ENCODE peak calls at places on chromosomes 7 and 10, in nine cellular contexts. R is cardiac muscle cell; P is HepG2; H is CD4-positive, alpha-beta T cell; N is upper lobe of right lung; A is psoas muscle; S is SJSA1; U is right atrium auricular region; W is WERI-Rb-1. J is an unnamed sample. For H3K9me3, the result is how much of the 10 kb centered on the place peaks cover.

GRCh38 chr10:115948415-115948814 is 324.6 kb downstream of the GFRA1 start:
- DNase-seq in R (no peak), P (no peak), H (no peak), N (no peak), A (no peak), S (peak), U (no peak), W (no peak), J (no peak)

GRCh38 chr10:5583525-5584175 is 58.9 kb downstream of the CALML3 start:
- DNase-seq in R (peak), P (no peak), H (no peak), N (peak), A (no peak), S (no peak), U (no peak), W (no peak), J (no peak)

GRCh38 chr7:75599244-75599771 is 107.2 kb downstream of the SPDYE5 start:
- DNase-seq in R (no peak), P (no peak), H (no peak), N (no peak), A (no peak), S (no peak), U (no peak), W (no peak), J (no peak)

GRCh38 chr7:141645188-141645587 is 56.8 kb downstream of the DENND11 start:
- DNase-seq in R (no peak), P (no peak), H (no peak), N (no peak), A (no peak), S (no peak), U (no peak), W (no peak), J (no peak)

GRCh38 chr7:45176886-45177731 is 19.5 kb downstream of the RAMP3 start:
- DNase-seq in R (no peak), P (no peak), H (no peak), N (peak), A (peak), S (no peak), U (no peak), W (no peak), J (no peak)

GRCh38 chr10:52617346-52617745 is 155.2 kb downstream of the MBL2 start:
- DNase-seq in R (no peak), P (no peak), H (no peak), N (no peak), A (no peak), S (no peak), U (no peak), W (no peak), J (no peak)

GRCh38 chr7:45163692-45164052 is 6.1 kb downstream of the RAMP3 start:
- DNase-seq in R (no peak), P (no peak), H (no peak), N (no peak), A (peak), S (no peak), U (no peak), W (no peak), J (no peak)

GRCh38 chr7:81300779-81301178 is 381.9 kb upstream of the SEMA3C start:
- DNase-seq in R (no peak), P (no peak), H (no peak), N (no peak), A (no peak), S (no peak), U (no peak), W (no peak), J (no peak)

GRCh38 chr7:132666076-132666775 is 90.0 kb upstream of the PLXNA4 start:
- DNase-seq in R (no peak), P (no peak), H (no peak), N (no peak), A (no peak), S (no peak), U (no peak), W (no peak), J (no peak)

GRCh38 chr7:137342751-137343482 is 616 bp downstream of the PTN start:
- DNase-seq in R (peak), P (no peak), H (no peak), N (no peak), A (no peak), S (no peak), U (no peak), W (no peak), J (no peak)

GRCh38 chr10:44749141-44749540 is 162.0 kb upstream of the TMEM72 start:
- DNase-seq in R (no peak), P (no peak), H (no peak), N (no peak), A (no peak), S (no peak), U (no peak), W (no peak), J (no peak)

GRCh38 chr10:46301721-46302479 is 15.1 kb downstream of the ANTXRL start:
- DNase-seq in R (no peak), P (no peak), H (no peak), N (no peak), A (no peak), S (no peak), U (peak), W (no peak), J (no peak)

GRCh38 chr10:13347235-13348156 is 597 bp downstream of the SEPHS1 start:
- DNase-seq in R (peak), P (peak), H (peak), N (peak), A (peak), S (peak), U (peak), W (peak), J (peak)

GRCh38 chr7:35556532-35557471 is 138.1 kb downstream of the HERPUD2 start:
- DNase-seq in R (no peak), P (peak), H (no peak), N (no peak), A (no peak), S (no peak), U (peak), W (no peak), J (no peak)

GRCh38 chr10:48940958-48941357 is 1.3 kb upstream of the LRRC18 start:
- DNase-seq in R (no peak), P (no peak), H (no peak), N (no peak), A (no peak), S (no peak), U (peak), W (no peak), J (no peak)

GRCh38 chr10:48938990-48939536 is 577 bp downstream of the LRRC18 start:
- DNase-seq in R (no peak), P (no peak), H (no peak), N (no peak), A (no peak), S (no peak), U (peak), W (no peak), J (no peak)

GRCh38 chr10:48939790-48940325 is at the start of gene LRRC18:
- DNase-seq in R (no peak), P (no peak), H (no peak), N (no peak), A (no peak), S (no peak), U (peak), W (no peak), J (no peak)

GRCh38 chr10:48941427-48942075 is 1.9 kb upstream of the LRRC18 start:
- DNase-seq in R (no peak), P (no peak), H (no peak), N (no peak), A (no peak), S (no peak), U (peak), W (no peak), J (no peak)

GRCh38 chr10:48940372-48940771 is 732 bp upstream of the LRRC18 start:
- DNase-seq in R (no peak), P (no peak), H (no peak), N (no peak), A (no peak), S (no peak), U (peak), W (no peak), J (no peak)
- H3K9me3 ChIP-seq in R (under half), P (under half), H (under half), N (under half), A (under half), S (under half), U (under half), W (under half), J (under half)

GRCh38 chr7:157549612-157550299 is 213.0 kb downstream of the DNAJB6 start:
- DNase-seq in R (no peak), P (no peak), H (no peak), N (peak), A (no peak), S (no peak), U (no peak), W (peak), J (no peak)

GRCh38 chr7:157547102-157547501 is 210.3 kb downstream of the DNAJB6 start:
- DNase-seq in R (no peak), P (no peak), H (no peak), N (peak), A (no peak), S (no peak), U (no peak), W (peak), J (no peak)

GRCh38 chr7:157545681-157546060 is 208.9 kb downstream of the DNAJB6 start:
- DNase-seq in R (no peak), P (no peak), H (no peak), N (peak), A (no peak), S (no peak), U (no peak), W (no peak), J (no peak)

GRCh38 chr7:157548691-157549265 is 212.0 kb downstream of the DNAJB6 start:
- DNase-seq in R (no peak), P (no peak), H (no peak), N (peak), A (no peak), S (no peak), U (no peak), W (peak), J (no peak)

GRCh38 chr7:157547611-157548010 is 210.8 kb downstream of the DNAJB6 start:
- DNase-seq in R (no peak), P (no peak), H (no peak), N (peak), A (no peak), S (no peak), U (no peak), W (peak), J (no peak)
- H3K9me3 ChIP-seq in R (under half), P (under half), H (under half), N (under half), A (under half), S (under half), U (under half), W (under half), J (under half)

GRCh38 chr7:9106747-9107146 is 673.3 kb downstream of the NXPH1 start:
- DNase-seq in R (no peak), P (no peak), H (no peak), N (no peak), A (no peak), S (no peak), U (no peak), W (no peak), J (no peak)
- H3K9me3 ChIP-seq in R (under half), P (half or more), H (under half), N (under half), A (under half), S (under half), U (under half), W (under half), J (under half)

GRCh38 chr7:154857728-154858681 is 144.9 kb downstream of the PAXIP1 start:
- DNase-seq in R (no peak), P (no peak), H (no peak), N (peak), A (no peak), S (no peak), U (no peak), W (no peak), J (no peak)

GRCh38 chr7:154854836-154855235 is 148.1 kb downstream of the PAXIP1 start:
- DNase-seq in R (no peak), P (no peak), H (no peak), N (peak), A (no peak), S (no peak), U (no peak), W (no peak), J (no peak)

GRCh38 chr7:154855366-154855765 is 147.6 kb downstream of the PAXIP1 start:
- DNase-seq in R (no peak), P (no peak), H (no peak), N (peak), A (no peak), S (no peak), U (no peak), W (no peak), J (no peak)

GRCh38 chr7:154857240-154857639 is 145.7 kb downstream of the PAXIP1 start:
- DNase-seq in R (no peak), P (no peak), H (no peak), N (peak), A (no peak), S (no peak), U (no peak), W (no peak), J (no peak)

DNA sequence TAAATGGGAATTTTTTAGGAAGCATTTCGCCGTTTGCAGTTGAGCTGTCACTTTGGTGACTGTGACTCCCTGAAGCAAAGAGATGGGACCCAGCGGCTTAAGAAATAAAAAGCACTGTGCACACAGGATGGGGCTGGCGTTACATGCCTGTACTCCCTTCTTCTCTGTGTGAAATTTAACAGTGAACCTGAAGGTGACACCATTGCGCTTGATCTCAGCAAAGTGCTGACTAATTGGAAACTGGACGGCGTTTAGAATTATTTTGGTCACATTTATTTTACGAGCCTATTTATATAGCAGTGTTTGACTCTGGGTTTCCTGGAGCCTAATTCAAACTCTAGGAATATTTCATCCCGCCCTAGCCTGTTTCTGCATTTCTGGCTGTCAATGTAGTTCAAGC is 146.2 kb downstream of the PAXIP1 start:
- DNase-seq in R (no peak), P (no peak), H (no peak), N (no peak), A (no peak), S (no peak), U (no peak), W (no peak), J (no peak)
- H3K9me3 ChIP-seq in R (under half), P (under half), H (under half), N (under half), A (under half), S (under half), U (under half), W (under half), J (under half)

DNA sequence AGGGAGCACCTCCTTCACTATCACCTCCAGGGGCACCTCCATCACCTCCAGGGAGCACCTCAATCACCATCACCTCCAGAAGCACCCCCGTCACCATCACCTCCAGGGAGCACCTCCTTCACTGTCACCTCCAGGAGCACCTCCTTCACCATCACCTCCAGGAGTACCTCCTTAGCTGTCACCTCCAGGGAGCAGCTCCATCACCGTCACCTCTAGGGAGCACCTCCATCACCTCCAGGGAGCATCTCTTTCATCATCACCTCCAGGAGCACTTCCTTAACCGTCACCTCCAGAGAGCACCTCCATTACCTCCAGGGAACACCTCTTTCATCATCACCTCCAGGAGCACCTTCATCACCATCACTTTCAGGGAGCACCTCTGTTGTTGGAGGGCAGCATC is 103.0 kb downstream of the DNAJB6 start:
- DNase-seq in R (no peak), P (no peak), H (no peak), N (peak), A (peak), S (no peak), U (no peak), W (no peak), J (no peak)
- H3K9me3 ChIP-seq in R (under half), P (under half), H (under half), N (under half), A (under half), S (under half), U (under half), W (under half), J (under half)

GRCh38 chr10:55146032-55146431 is 345.0 kb upstream of the PCDH15 start:
- DNase-seq in R (no peak), P (no peak), H (no peak), N (no peak), A (no peak), S (no peak), U (no peak), W (no peak), J (no peak)

DNA sequence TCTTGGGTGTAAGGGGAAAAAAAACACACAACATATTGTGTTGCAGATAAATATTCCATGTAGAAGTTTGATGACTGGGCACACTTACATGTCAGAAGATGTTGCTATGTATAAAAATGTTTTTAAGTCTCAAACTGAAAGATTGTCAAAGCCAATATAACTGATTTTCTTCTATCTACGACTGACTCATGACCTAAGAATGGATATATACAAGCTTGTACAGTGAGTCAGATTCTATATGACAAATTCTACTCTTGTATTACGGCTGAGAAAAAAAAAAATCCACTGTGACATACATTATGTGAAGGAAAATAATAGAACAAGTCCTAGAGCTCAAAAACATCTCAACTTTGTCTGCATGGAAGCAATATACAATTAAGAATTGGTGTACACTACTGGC is 343.0 kb upstream of the PCDH15 start:
- DNase-seq in R (no peak), P (no peak), H (no peak), N (no peak), A (no peak), S (no peak), U (no peak), W (no peak), J (no peak)
- H3K9me3 ChIP-seq in R (under half), P (under half), H (under half), N (under half), A (under half), S (under half), U (under half), W (under half), J (under half)

GRCh38 chr10:97422921-97423420 is 3.0 kb upstream of the PGAM1 start:
- DNase-seq in R (no peak), P (no peak), H (no peak), N (no peak), A (no peak), S (no peak), U (no peak), W (no peak), J (no peak)
- H3K9me3 ChIP-seq in R (under half), P (under half), H (under half), N (under half), A (under half), S (under half), U (under half), W (under half), J (under half)

GRCh38 chr10:34520510-34520909 is 294.6 kb downstream of the PARD3 start:
- DNase-seq in R (no peak), P (no peak), H (no peak), N (no peak), A (no peak), S (no peak), U (no peak), W (no peak), J (no peak)

GRCh38 chr10:34523017-34523767 is 291.9 kb downstream of the PARD3 start:
- DNase-seq in R (no peak), P (no peak), H (no peak), N (no peak), A (no peak), S (no peak), U (no peak), W (no peak), J (no peak)

GRCh38 chr10:34524369-34525091 is 290.6 kb downstream of the PARD3 start:
- DNase-seq in R (no peak), P (no peak), H (no peak), N (no peak), A (no peak), S (no peak), U (no peak), W (no peak), J (no peak)

GRCh38 chr10:34520084-34520483 is 295.0 kb downstream of the PARD3 start:
- DNase-seq in R (no peak), P (peak), H (no peak), N (no peak), A (no peak), S (no peak), U (no peak), W (no peak), J (no peak)

DNA sequence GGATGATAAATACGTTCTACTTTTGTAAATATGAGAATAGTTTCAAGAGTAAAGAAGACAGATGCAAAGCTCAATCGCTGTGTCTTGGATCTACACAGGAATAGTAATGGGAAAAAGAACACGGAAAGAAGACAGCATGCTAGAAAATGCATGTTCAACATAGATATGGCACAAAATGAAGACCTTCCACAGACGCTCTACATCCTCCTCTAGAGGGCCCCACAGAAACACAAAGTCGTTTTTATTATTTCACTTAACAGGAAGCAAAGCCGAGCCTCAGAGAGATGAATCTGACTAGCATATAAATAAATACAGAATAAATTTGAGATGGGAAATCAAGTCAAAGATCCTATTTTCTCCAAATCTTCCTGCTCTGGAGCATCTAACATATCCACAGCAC is 292.6 kb downstream of the PARD3 start:
- DNase-seq in R (peak), P (no peak), H (no peak), N (no peak), A (no peak), S (peak), U (no peak), W (peak), J (no peak)
- H3K9me3 ChIP-seq in R (under half), P (under half), H (under half), N (under half), A (under half), S (under half), U (under half), W (under half), J (under half)